ENCODE peak calls at places on chromosomes 3 and 15, in nine cellular contexts. One of them, this sample, is unnamed.

GRCh38 chr3:170232266-170232665 is 10.0 kb downstream of the PRKCI start:
- DNase-seq in foreskin fibroblast: no peak
- DNase-seq in cardiac muscle cell: peak
- DNase-seq in OCI-LY7: peak
- DNase-seq in bronchial epithelial cell: no peak
- DNase-seq in astrocyte: peak
- DNase-seq in glutamatergic neuron: no peak
- DNase-seq in H9: no peak
- DNase-seq in heart left ventricle: no peak
- DNase-seq in this sample: no peak

GRCh38 chr15:49895337-49896223 is 223.5 kb downstream of the ATP8B4 start:
- DNase-seq in heart left ventricle: no peak
- DNase-seq in bronchial epithelial cell: no peak
- DNase-seq in cardiac muscle cell: peak
- DNase-seq in foreskin fibroblast: peak
- DNase-seq in H9: no peak
- DNase-seq in astrocyte: peak
- DNase-seq in OCI-LY7: no peak
- DNase-seq in glutamatergic neuron: no peak
- DNase-seq in this sample: no peak

GRCh38 chr3:128548426-128549282 is 55.7 kb upstream of the GATA2 start:
- DNase-seq in bronchial epithelial cell: peak
- DNase-seq in H9: no peak
- DNase-seq in cardiac muscle cell: peak
- DNase-seq in glutamatergic neuron: no peak
- DNase-seq in foreskin fibroblast: no peak
- DNase-seq in OCI-LY7: no peak
- DNase-seq in astrocyte: peak
- DNase-seq in heart left ventricle: no peak
- DNase-seq in this sample: no peak

GRCh38 chr3:52068055-52068704 is 11.8 kb upstream of the DUSP7 start:
- DNase-seq in glutamatergic neuron: peak
- DNase-seq in bronchial epithelial cell: no peak
- DNase-seq in astrocyte: no peak
- DNase-seq in heart left ventricle: no peak
- DNase-seq in OCI-LY7: no peak
- DNase-seq in H9: no peak
- DNase-seq in foreskin fibroblast: peak
- DNase-seq in cardiac muscle cell: peak
- DNase-seq in this sample: no peak

GRCh38 chr15:75902129-75902557 is 1.5 kb upstream of the FBXO22 start:
- DNase-seq in astrocyte: no peak
- DNase-seq in cardiac muscle cell: peak
- DNase-seq in glutamatergic neuron: peak
- DNase-seq in foreskin fibroblast: peak
- DNase-seq in H9: peak
- DNase-seq in heart left ventricle: peak
- DNase-seq in bronchial epithelial cell: no peak
- DNase-seq in OCI-LY7: no peak
- DNase-seq in this sample: no peak

GRCh38 chr3:59425371-59425770 is 375.5 kb upstream of the CFAP20DC start:
- DNase-seq in cardiac muscle cell: peak
- DNase-seq in bronchial epithelial cell: peak
- DNase-seq in glutamatergic neuron: no peak
- DNase-seq in OCI-LY7: no peak
- DNase-seq in foreskin fibroblast: peak
- DNase-seq in astrocyte: peak
- DNase-seq in H9: no peak
- DNase-seq in heart left ventricle: no peak
- DNase-seq in this sample: peak

GRCh38 chr3:77709158-77709557 is 669.3 kb downstream of the ROBO2 start:
- DNase-seq in OCI-LY7: no peak
- DNase-seq in H9: no peak
- DNase-seq in bronchial epithelial cell: no peak
- DNase-seq in heart left ventricle: no peak
- DNase-seq in cardiac muscle cell: no peak
- DNase-seq in glutamatergic neuron: no peak
- DNase-seq in astrocyte: no peak
- DNase-seq in foreskin fibroblast: no peak
- DNase-seq in this sample: no peak

GRCh38 chr3:3127432-3128010 is 781 bp downstream of the TRNT1 start:
- DNase-seq in foreskin fibroblast: peak
- DNase-seq in heart left ventricle: no peak
- DNase-seq in glutamatergic neuron: no peak
- DNase-seq in H9: no peak
- DNase-seq in cardiac muscle cell: peak
- DNase-seq in astrocyte: peak
- DNase-seq in bronchial epithelial cell: peak
- DNase-seq in OCI-LY7: peak
- DNase-seq in this sample: no peak

GRCh38 chr15:80849308-80849707 is 70.1 kb downstream of the CEMIP start:
- DNase-seq in cardiac muscle cell: peak
- DNase-seq in heart left ventricle: no peak
- DNase-seq in astrocyte: peak
- DNase-seq in H9: no peak
- DNase-seq in bronchial epithelial cell: peak
- DNase-seq in OCI-LY7: no peak
- DNase-seq in foreskin fibroblast: peak
- DNase-seq in glutamatergic neuron: no peak
- DNase-seq in this sample: peak

GRCh38 chr15:58546066-58546591 is 114.3 kb downstream of the LIPC start:
- DNase-seq in H9: no peak
- DNase-seq in heart left ventricle: no peak
- DNase-seq in OCI-LY7: no peak
- DNase-seq in glutamatergic neuron: no peak
- DNase-seq in bronchial epithelial cell: no peak
- DNase-seq in cardiac muscle cell: no peak
- DNase-seq in foreskin fibroblast: no peak
- DNase-seq in astrocyte: peak
- DNase-seq in this sample: no peak

GRCh38 chr3:23696842-23697241 is 108.9 kb upstream of the UBE2E1 start:
- DNase-seq in foreskin fibroblast: peak
- DNase-seq in H9: no peak
- DNase-seq in cardiac muscle cell: peak
- DNase-seq in bronchial epithelial cell: no peak
- DNase-seq in glutamatergic neuron: no peak
- DNase-seq in astrocyte: no peak
- DNase-seq in OCI-LY7: no peak
- DNase-seq in heart left ventricle: no peak
- DNase-seq in this sample: no peak

GRCh38 chr3:168678730-168679129 is 583.0 kb upstream of the GOLIM4 start:
- DNase-seq in astrocyte: no peak
- DNase-seq in H9: no peak
- DNase-seq in bronchial epithelial cell: peak
- DNase-seq in foreskin fibroblast: no peak
- DNase-seq in OCI-LY7: no peak
- DNase-seq in glutamatergic neuron: no peak
- DNase-seq in cardiac muscle cell: no peak
- DNase-seq in heart left ventricle: no peak
- DNase-seq in this sample: no peak

GRCh38 chr3:28973621-28974020 is 307.2 kb upstream of the RBMS3 start:
- DNase-seq in foreskin fibroblast: peak
- DNase-seq in cardiac muscle cell: peak
- DNase-seq in heart left ventricle: no peak
- DNase-seq in astrocyte: peak
- DNase-seq in H9: no peak
- DNase-seq in glutamatergic neuron: no peak
- DNase-seq in OCI-LY7: no peak
- DNase-seq in bronchial epithelial cell: peak
- DNase-seq in this sample: no peak

GRCh38 chr3:195160908-195161434 is 110.0 kb downstream of the XXYLT1 start:
- DNase-seq in glutamatergic neuron: no peak
- DNase-seq in bronchial epithelial cell: no peak
- DNase-seq in OCI-LY7: peak
- DNase-seq in foreskin fibroblast: no peak
- DNase-seq in heart left ventricle: no peak
- DNase-seq in astrocyte: no peak
- DNase-seq in cardiac muscle cell: no peak
- DNase-seq in H9: no peak
- DNase-seq in this sample: no peak

GRCh38 chr3:12532182-12532581 is 13.1 kb downstream of the MKRN2OS start:
- DNase-seq in bronchial epithelial cell: no peak
- DNase-seq in H9: no peak
- DNase-seq in cardiac muscle cell: no peak
- DNase-seq in foreskin fibroblast: no peak
- DNase-seq in glutamatergic neuron: no peak
- DNase-seq in OCI-LY7: no peak
- DNase-seq in astrocyte: no peak
- DNase-seq in heart left ventricle: no peak
- DNase-seq in this sample: no peak

GRCh38 chr3:117217355-117217754 is 507.8 kb downstream of the TUSC7 start:
- DNase-seq in astrocyte: no peak
- DNase-seq in H9: no peak
- DNase-seq in OCI-LY7: no peak
- DNase-seq in glutamatergic neuron: no peak
- DNase-seq in heart left ventricle: no peak
- DNase-seq in foreskin fibroblast: peak
- DNase-seq in bronchial epithelial cell: no peak
- DNase-seq in cardiac muscle cell: no peak
- DNase-seq in this sample: no peak

GRCh38 chr3:110530902-110531301 is 540.7 kb upstream of the NECTIN3 start:
- DNase-seq in astrocyte: no peak
- DNase-seq in bronchial epithelial cell: no peak
- DNase-seq in OCI-LY7: no peak
- DNase-seq in glutamatergic neuron: no peak
- DNase-seq in H9: no peak
- DNase-seq in heart left ventricle: no peak
- DNase-seq in foreskin fibroblast: no peak
- DNase-seq in cardiac muscle cell: no peak
- DNase-seq in this sample: no peak

GRCh38 chr3:110067527-110067926 is 730.2 kb upstream of the DPPA4 start:
- DNase-seq in bronchial epithelial cell: no peak
- DNase-seq in OCI-LY7: no peak
- DNase-seq in H9: no peak
- DNase-seq in heart left ventricle: no peak
- DNase-seq in astrocyte: no peak
- DNase-seq in cardiac muscle cell: no peak
- DNase-seq in glutamatergic neuron: no peak
- DNase-seq in foreskin fibroblast: no peak
- DNase-seq in this sample: no peak

GRCh38 chr3:195238626-195239118 is 32.3 kb downstream of the XXYLT1 start:
- DNase-seq in heart left ventricle: no peak
- DNase-seq in OCI-LY7: no peak
- DNase-seq in cardiac muscle cell: peak
- DNase-seq in foreskin fibroblast: peak
- DNase-seq in glutamatergic neuron: no peak
- DNase-seq in bronchial epithelial cell: no peak
- DNase-seq in astrocyte: no peak
- DNase-seq in H9: peak
- DNase-seq in this sample: no peak

GRCh38 chr3:184525337-184526157 is 36.0 kb upstream of the EPHB3 start:
- DNase-seq in OCI-LY7: no peak
- DNase-seq in glutamatergic neuron: peak
- DNase-seq in foreskin fibroblast: no peak
- DNase-seq in astrocyte: no peak
- DNase-seq in H9: peak
- DNase-seq in cardiac muscle cell: no peak
- DNase-seq in bronchial epithelial cell: peak
- DNase-seq in heart left ventricle: no peak
- DNase-seq in this sample: no peak

GRCh38 chr3:10198761-10199688 is 34.3 kb downstream of the IRAK2 start:
- DNase-seq in cardiac muscle cell: peak
- DNase-seq in astrocyte: peak
- DNase-seq in foreskin fibroblast: peak
- DNase-seq in H9: no peak
- DNase-seq in heart left ventricle: no peak
- DNase-seq in OCI-LY7: peak
- DNase-seq in glutamatergic neuron: no peak
- DNase-seq in bronchial epithelial cell: peak
- DNase-seq in this sample: no peak

GRCh38 chr3:2218375-2218774 is 119.7 kb downstream of the CNTN4 start:
- DNase-seq in H9: no peak
- DNase-seq in OCI-LY7: no peak
- DNase-seq in cardiac muscle cell: no peak
- DNase-seq in foreskin fibroblast: no peak
- DNase-seq in bronchial epithelial cell: no peak
- DNase-seq in glutamatergic neuron: no peak
- DNase-seq in heart left ventricle: no peak
- DNase-seq in astrocyte: no peak
- DNase-seq in this sample: no peak

GRCh38 chr15:70262591-70263274 is 165.0 kb upstream of the TLE3 start:
- DNase-seq in bronchial epithelial cell: no peak
- DNase-seq in glutamatergic neuron: no peak
- DNase-seq in foreskin fibroblast: no peak
- DNase-seq in cardiac muscle cell: no peak
- DNase-seq in H9: no peak
- DNase-seq in astrocyte: no peak
- DNase-seq in OCI-LY7: peak
- DNase-seq in heart left ventricle: peak
- DNase-seq in this sample: no peak
- TF ChIP-seq CTCF in bronchial epithelial cell: no peak
- TF ChIP-seq CTCF in glutamatergic neuron: no peak
- TF ChIP-seq CTCF in foreskin fibroblast: no peak
- TF ChIP-seq CTCF in cardiac muscle cell: no peak
- TF ChIP-seq CTCF in H9: no peak
- TF ChIP-seq CTCF in astrocyte: no peak
- TF ChIP-seq CTCF in OCI-LY7: peak
- TF ChIP-seq CTCF in heart left ventricle: no peak
- TF ChIP-seq CTCF in this sample: no peak

GRCh38 chr3:114694251-114694650 is 400.4 kb downstream of the TIGIT start:
- DNase-seq in cardiac muscle cell: no peak
- DNase-seq in foreskin fibroblast: no peak
- DNase-seq in astrocyte: no peak
- DNase-seq in bronchial epithelial cell: no peak
- DNase-seq in OCI-LY7: no peak
- DNase-seq in heart left ventricle: no peak
- DNase-seq in glutamatergic neuron: no peak
- DNase-seq in H9: no peak
- DNase-seq in this sample: no peak
- TF ChIP-seq CTCF in cardiac muscle cell: no peak
- TF ChIP-seq CTCF in foreskin fibroblast: no peak
- TF ChIP-seq CTCF in astrocyte: no peak
- TF ChIP-seq CTCF in bronchial epithelial cell: no peak
- TF ChIP-seq CTCF in OCI-LY7: no peak
- TF ChIP-seq CTCF in heart left ventricle: no peak
- TF ChIP-seq CTCF in glutamatergic neuron: no peak
- TF ChIP-seq CTCF in H9: no peak
- TF ChIP-seq CTCF in this sample: no peak

DNA sequence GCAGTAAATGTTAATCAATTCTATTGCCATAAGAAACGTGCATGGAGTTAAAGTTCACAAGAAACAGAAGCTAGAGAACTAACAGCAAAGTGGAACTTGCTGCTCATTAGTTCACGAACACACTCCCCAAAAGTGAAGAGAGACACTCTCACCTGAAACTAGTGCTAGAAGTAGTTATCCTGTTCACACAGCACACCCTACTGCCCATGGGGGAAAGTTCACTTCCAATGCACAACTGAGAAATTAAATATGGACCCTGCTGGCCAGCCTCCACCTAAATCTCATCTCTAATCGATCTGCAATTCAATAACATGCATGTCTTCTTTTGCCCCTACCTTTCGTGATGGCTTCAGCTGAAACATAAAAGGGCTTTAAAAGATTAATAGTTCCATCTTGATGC is 39.4 kb upstream of the FRMD4B start:
- DNase-seq in heart left ventricle: no peak
- DNase-seq in foreskin fibroblast: peak
- DNase-seq in cardiac muscle cell: peak
- DNase-seq in H9: peak
- DNase-seq in astrocyte: no peak
- DNase-seq in glutamatergic neuron: no peak
- DNase-seq in bronchial epithelial cell: peak
- DNase-seq in OCI-LY7: peak
- DNase-seq in this sample: no peak
- TF ChIP-seq CTCF in heart left ventricle: peak
- TF ChIP-seq CTCF in foreskin fibroblast: peak
- TF ChIP-seq CTCF in cardiac muscle cell: peak
- TF ChIP-seq CTCF in H9: peak
- TF ChIP-seq CTCF in astrocyte: peak
- TF ChIP-seq CTCF in glutamatergic neuron: peak
- TF ChIP-seq CTCF in bronchial epithelial cell: peak
- TF ChIP-seq CTCF in OCI-LY7: peak
- TF ChIP-seq CTCF in this sample: peak

GRCh38 chr3:150183619-150184425 is 213.1 kb upstream of the PFN2 start:
- DNase-seq in foreskin fibroblast: peak
- DNase-seq in bronchial epithelial cell: peak
- DNase-seq in glutamatergic neuron: peak
- DNase-seq in astrocyte: peak
- DNase-seq in H9: peak
- DNase-seq in cardiac muscle cell: peak
- DNase-seq in heart left ventricle: peak
- DNase-seq in OCI-LY7: peak
- DNase-seq in this sample: peak
- TF ChIP-seq CTCF in foreskin fibroblast: peak
- TF ChIP-seq CTCF in bronchial epithelial cell: peak
- TF ChIP-seq CTCF in glutamatergic neuron: peak
- TF ChIP-seq CTCF in astrocyte: peak
- TF ChIP-seq CTCF in H9: peak
- TF ChIP-seq CTCF in cardiac muscle cell: peak
- TF ChIP-seq CTCF in heart left ventricle: peak
- TF ChIP-seq CTCF in OCI-LY7: peak
- TF ChIP-seq CTCF in this sample: peak